ENCODE peak calls at places on chromosomes 16 and 17, in seven cellular contexts. G is cardiac muscle cell, W is A549, M is colonic mucosa, B is HCT116, X is astrocyte, A is body of pancreas. H is an unnamed sample.
A peak's percentile ranks its signal among the peaks of the same experiment; 100 is the strongest.

GRCh38 chr17:70552230-70552981 is 383.1 kb downstream of the KCNJ2 start:
- DNase-seq in G (peak; percentile 65), W (peak; percentile 26), M (no peak), B (peak; percentile 29), X (peak; percentile 25), A (no peak), H (no peak)

GRCh38 chr17:49482144-49482817 is 12.8 kb upstream of the NGFR start:
- DNase-seq in G (no peak), W (no peak), M (no peak), B (no peak), X (no peak), A (no peak), H (peak; percentile 30)

GRCh38 chr17:75487351-75488070 is 27.8 kb downstream of the CASKIN2 start:
- DNase-seq in G (no peak), W (no peak), M (peak; percentile 36), B (no peak), X (no peak), A (no peak), H (no peak)

GRCh38 chr16:69748694-69749345 is 5.9 kb downstream of the NOB1 start:
- DNase-seq in G (no peak), W (no peak), M (no peak), B (no peak), X (no peak), A (no peak), H (no peak)

GRCh38 chr16:14286381-14287230 is 215.5 kb downstream of the MRTFB start:
- DNase-seq in G (no peak), W (no peak), M (peak; percentile 35), B (no peak), X (no peak), A (no peak), H (no peak)

GRCh38 chr16:10552281-10552680 is 28.1 kb downstream of the EMP2 start:
- DNase-seq in G (no peak), W (no peak), M (no peak), B (no peak), X (no peak), A (no peak), H (no peak)

GRCh38 chr16:13148836-13149235 is 247.4 kb downstream of the SHISA9 start:
- DNase-seq in G (no peak), W (no peak), M (no peak), B (no peak), X (no peak), A (no peak), H (no peak)

GRCh38 chr16:30992931-30993816 is 8.2 kb downstream of the HSD3B7 start:
- DNase-seq in G (no peak), W (no peak), M (no peak), B (no peak), X (no peak), A (no peak), H (no peak)

GRCh38 chr17:61689610-61690180 is 98.7 kb upstream of the NACA2 start:
- DNase-seq in G (no peak), W (no peak), M (no peak), B (no peak), X (peak; percentile 11), A (no peak), H (no peak)

GRCh38 chr16:1150511-1150982 is 2.4 kb upstream of the CACNA1H start:
- DNase-seq in G (no peak), W (peak; percentile 84), M (no peak), B (peak; percentile 60), X (no peak), A (no peak), H (no peak)
- TF ChIP-seq CTCF in G (no peak), W (peak; percentile 31), M (no peak), B (no peak), X (no peak), A (no peak), H (no peak)

GRCh38 chr16:89687092-89687940 is 827 bp downstream of the CDK10 start:
- DNase-seq in G (no peak), W (peak; percentile 67), M (peak; percentile 93), B (no peak), X (peak; percentile 52), A (peak; percentile 85), H (peak; percentile 58)

GRCh38 chr16:89688395-89688794 is 1.9 kb downstream of the CDK10 start:
- DNase-seq in G (no peak), W (no peak), M (no peak), B (no peak), X (no peak), A (no peak), H (no peak)

GRCh38 chr16:89689142-89689541 is 2.7 kb downstream of the CDK10 start:
- DNase-seq in G (no peak), W (no peak), M (no peak), B (no peak), X (no peak), A (no peak), H (no peak)

GRCh38 chr16:89685916-89686315 is 573 bp upstream of the CDK10 start:
- DNase-seq in G (no peak), W (no peak), M (no peak), B (no peak), X (no peak), A (no peak), H (no peak)

GRCh38 chr16:89686520-89687091 is at the start of gene CDK10:
- DNase-seq in G (peak; percentile 93), W (peak; percentile 87), M (peak; percentile 94), B (peak; percentile 84), X (peak; percentile 67), A (peak; percentile 94), H (peak; percentile 53)
- H3K4me1 ChIP-seq in G (peaks cover 7% of the 10 kb centered on the region), W (peaks cover 11% of the 10 kb centered on the region), M (peaks cover 11% of the 10 kb centered on the region), B (peaks cover 9% of the 10 kb centered on the region), X (peaks cover 10% of the 10 kb centered on the region), A (peaks cover 23% of the 10 kb centered on the region), H (no peaks in the 10 kb centered on the region)

DNA sequence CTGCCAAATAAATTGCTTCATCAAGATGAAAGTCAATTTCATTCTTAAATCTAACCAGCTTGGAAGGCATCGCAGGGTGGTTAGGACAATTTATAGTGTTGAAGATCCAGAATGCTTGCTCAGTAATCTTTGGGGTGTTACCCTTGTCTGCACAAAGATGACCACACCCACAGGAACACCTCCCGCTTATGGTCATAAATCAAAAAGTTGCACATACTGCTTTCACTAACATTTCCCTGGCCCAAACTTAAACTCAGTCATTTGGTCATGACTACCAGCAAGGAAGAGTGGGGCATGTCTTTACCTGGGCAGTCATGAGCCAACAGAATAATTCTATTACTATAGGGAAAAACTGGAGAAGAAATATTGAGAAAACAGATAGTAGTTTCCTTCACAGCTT is 57.6 kb upstream of the KIF2B start:
- DNase-seq in G (no peak), W (no peak), M (no peak), B (no peak), X (no peak), A (no peak), H (no peak)
- H3K27ac ChIP-seq in G (no peak overlapping the region), W (no peak overlapping the region), M (no peak overlapping the region), B (no peak overlapping the region), X (no peak overlapping the region), A (no peak overlapping the region), H (no peak overlapping the region)

GRCh38 chr16:50247906-50248608 is 18.3 kb upstream of the ADCY7 start:
- DNase-seq in G (no peak), W (no peak), M (no peak), B (no peak), X (no peak), A (no peak), H (no peak)
- TF ChIP-seq CTCF in G (no peak), W (no peak), M (no peak), B (no peak), X (no peak), A (no peak), H (no peak)

GRCh38 chr16:85915125-85915845 is 16.3 kb downstream of the IRF8 start:
- DNase-seq in G (no peak), W (no peak), M (no peak), B (no peak), X (no peak), A (no peak), H (no peak)
- H3K4me1 ChIP-seq in G (peaks cover 7% of the 10 kb centered on the region), W (no peaks in the 10 kb centered on the region), M (no peaks in the 10 kb centered on the region), B (no peaks in the 10 kb centered on the region), X (no peaks in the 10 kb centered on the region), A (peaks cover 13% of the 10 kb centered on the region), H (no peaks in the 10 kb centered on the region)

GRCh38 chr17:77693776-77694175 is 264.7 kb upstream of the TNRC6C start:
- DNase-seq in G (no peak), W (no peak), M (no peak), B (no peak), X (no peak), A (no peak), H (no peak)
- H3K27ac ChIP-seq in G (no peak overlapping the region), W (no peak overlapping the region), M (no peak overlapping the region), B (no peak overlapping the region), X (no peak overlapping the region), A (no peak overlapping the region), H (no peak overlapping the region)

DNA sequence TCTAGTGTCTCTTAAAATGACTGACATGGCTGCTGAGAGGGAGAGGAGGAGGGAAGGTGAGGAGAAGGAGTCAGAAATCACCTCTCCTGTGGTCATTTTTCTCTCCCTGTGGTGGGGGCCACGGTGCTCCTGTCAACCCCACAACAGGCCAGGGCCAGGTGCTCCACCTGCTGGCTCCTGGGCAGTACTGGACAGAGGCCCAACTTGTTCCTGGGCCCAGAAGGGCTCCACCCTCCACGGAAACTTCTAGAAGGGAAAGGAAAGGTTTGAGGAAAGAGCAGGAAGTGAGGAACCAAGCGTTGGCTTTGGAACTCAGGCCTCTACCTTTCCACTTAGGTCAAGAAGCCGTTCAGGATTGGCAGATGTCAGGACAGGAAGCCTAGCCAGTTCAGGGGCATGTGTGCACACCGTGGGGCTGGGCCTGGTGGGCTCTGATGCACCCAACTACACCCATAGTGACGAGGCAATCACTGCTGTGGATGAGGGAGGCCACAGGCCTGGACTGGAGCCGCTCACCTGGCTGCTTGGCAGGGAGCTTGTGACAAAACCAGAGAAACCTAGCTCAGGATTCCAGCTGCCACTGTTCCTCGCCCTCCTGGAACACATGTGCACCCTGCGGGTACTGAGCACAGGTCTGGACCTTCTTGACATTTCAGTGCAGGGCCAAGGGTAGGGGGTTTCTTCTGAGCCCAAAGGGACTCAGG is 36.1 kb downstream of the WNT3 start:
- DNase-seq in G (peak; percentile 55), W (peak; percentile 74), M (peak; percentile 36), B (no peak), X (no peak), A (peak; percentile 62), H (peak; percentile 33)
- TF ChIP-seq CTCF in G (peak; percentile 52), W (peak; percentile 86), M (peak; percentile 54), B (peak; percentile 94), X (peak; percentile 46), A (peak; percentile 55), H (peak; percentile 86)

GRCh38 chr17:4142107-4142900 is 526 bp downstream of the ZZEF1 start:
- DNase-seq in G (peak; percentile 69), W (no peak), M (peak; percentile 46), B (no peak), X (peak; percentile 8), A (peak; percentile 56), H (no peak)
- H3K4me1 ChIP-seq in G (peaks cover 10% of the 10 kb centered on the region), W (peaks cover 27% of the 10 kb centered on the region), M (peaks cover 32% of the 10 kb centered on the region), B (peaks cover 7% of the 10 kb centered on the region), X (peaks cover 16% of the 10 kb centered on the region), A (peaks cover 54% of the 10 kb centered on the region), H (peaks cover 11% of the 10 kb centered on the region)

GRCh38 chr16:2963074-2963610 is 933 bp upstream of the KREMEN2 start:
- DNase-seq in G (no peak), W (no peak), M (peak; percentile 19), B (no peak), X (no peak), A (no peak), H (no peak)
- H3K27ac ChIP-seq in G (no peak overlapping the region), W (peak overlapping the region; percentile 57), M (no peak overlapping the region), B (peak overlapping the region; percentile 89), X (no peak overlapping the region), A (no peak overlapping the region), H (no peak overlapping the region)

H was measured in foreskin keratinocyte.